ENCODE peak calls at places on chromosomes 3 and 15, in four cellular contexts. A is GM12878, C is IMR-90, B is K562. Z is an unnamed sample.

GRCh38 chr15:52440414-52440813 is 88.3 kb downstream of the MYO5A start:
- DNase-seq in C (peak), A (no peak), B (no peak), Z (no peak)

GRCh38 chr15:29570931-29571727 is 251.1 kb downstream of the TJP1 start:
- DNase-seq in B (no peak), A (no peak), C (no peak), Z (peak)

GRCh38 chr15:52789601-52790165 is 453 bp downstream of the ONECUT1 start:
- DNase-seq in C (peak), A (no peak), B (no peak), Z (no peak)

GRCh38 chr15:23642413-23643044 is 5.1 kb downstream of the MAGEL2 start:
- DNase-seq in C (peak), A (no peak), B (peak), Z (peak)

GRCh38 chr3:152817400-152817799 is 17.5 kb upstream of the P2RY1 start:
- DNase-seq in B (no peak), C (no peak), A (no peak), Z (no peak)

GRCh38 chr3:112111785-112112402 is 21.2 kb downstream of the GCSAM start:
- DNase-seq in B (peak), A (no peak), C (peak), Z (peak)

GRCh38 chr3:60737633-60738399 is 513.4 kb downstream of the FHIT start:
- DNase-seq in C (no peak), B (no peak), A (no peak), Z (no peak)

GRCh38 chr15:57973534-57973933 is 92.0 kb downstream of the ALDH1A2 start:
- DNase-seq in C (no peak), A (no peak), B (no peak), Z (no peak)

GRCh38 chr3:149717391-149718056 is 34.8 kb downstream of the COMMD2 start:
- DNase-seq in B (peak), C (peak), A (no peak), Z (peak)

GRCh38 chr3:158791259-158791920 is 10.5 kb upstream of the MFSD1 start:
- DNase-seq in A (no peak), C (peak), B (peak), Z (peak)

GRCh38 chr3:128276577-128277183 is 123.4 kb downstream of the EEFSEC start:
- DNase-seq in A (no peak), C (no peak), B (no peak), Z (no peak)

GRCh38 chr15:73387507-73388255 is 18.9 kb upstream of the HCN4 start:
- DNase-seq in A (no peak), B (no peak), C (peak), Z (no peak)

GRCh38 chr3:64084640-64085039 is 61.3 kb upstream of the PSMD6 start:
- DNase-seq in C (peak), B (no peak), A (no peak), Z (no peak)

GRCh38 chr3:150107429-150108175 is 136.9 kb upstream of the PFN2 start:
- DNase-seq in A (no peak), B (no peak), C (no peak), Z (no peak)

GRCh38 chr15:101081900-101082299 is 162.7 kb downstream of the LRRK1 start:
- DNase-seq in C (no peak), B (no peak), A (no peak), Z (no peak)

GRCh38 chr3:118128886-118129285 is 905.8 kb downstream of the IGSF11 start:
- DNase-seq in C (peak), B (no peak), A (no peak), Z (no peak)

GRCh38 chr15:55846108-55846707 is 103.3 kb upstream of the PRTG start:
- DNase-seq in A (peak), C (peak), B (peak), Z (peak)

GRCh38 chr15:55774113-55774970 is 31.4 kb upstream of the PRTG start:
- DNase-seq in C (peak), A (no peak), B (peak), Z (peak)

GRCh38 chr3:72044231-72044935 is 259.4 kb upstream of the PROK2 start:
- DNase-seq in A (no peak), B (no peak), C (no peak), Z (no peak)

GRCh38 chr3:11908981-11909698 is 62.5 kb upstream of the TAMM41 start:
- DNase-seq in A (no peak), B (no peak), C (no peak), Z (no peak)

GRCh38 chr3:127786358-127787070 is 35.8 kb downstream of the MGLL start:
- DNase-seq in C (peak), B (no peak), A (no peak), Z (no peak)

GRCh38 chr15:39508536-39508935 is 72.3 kb upstream of the THBS1 start:
- DNase-seq in C (no peak), B (no peak), A (no peak), Z (no peak)

DNA sequence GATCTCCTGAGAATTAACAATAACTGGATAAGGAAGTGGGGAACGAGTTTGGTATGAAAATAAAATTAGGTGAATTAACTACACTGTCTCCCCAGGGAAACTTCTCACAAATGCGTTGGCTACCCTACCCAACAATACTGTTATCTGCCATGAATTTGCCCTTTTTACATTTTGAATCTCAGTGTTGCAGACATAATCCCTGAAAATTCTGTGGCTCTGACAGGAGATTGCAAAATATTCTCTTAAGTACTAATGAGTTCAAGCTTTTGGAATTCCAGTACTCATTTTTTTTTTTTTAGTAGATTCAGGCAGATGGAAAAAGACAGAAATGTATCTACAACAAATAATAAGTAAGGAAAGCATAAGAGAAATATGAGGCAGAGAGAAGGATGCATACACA is 332.6 kb downstream of the LSAMP start:
- DNase-seq in B (no peak), C (peak), A (no peak), Z (no peak)
- TF ChIP-seq FOS in B (no peak), C (no peak), A (no peak), Z (no peak)

DNA sequence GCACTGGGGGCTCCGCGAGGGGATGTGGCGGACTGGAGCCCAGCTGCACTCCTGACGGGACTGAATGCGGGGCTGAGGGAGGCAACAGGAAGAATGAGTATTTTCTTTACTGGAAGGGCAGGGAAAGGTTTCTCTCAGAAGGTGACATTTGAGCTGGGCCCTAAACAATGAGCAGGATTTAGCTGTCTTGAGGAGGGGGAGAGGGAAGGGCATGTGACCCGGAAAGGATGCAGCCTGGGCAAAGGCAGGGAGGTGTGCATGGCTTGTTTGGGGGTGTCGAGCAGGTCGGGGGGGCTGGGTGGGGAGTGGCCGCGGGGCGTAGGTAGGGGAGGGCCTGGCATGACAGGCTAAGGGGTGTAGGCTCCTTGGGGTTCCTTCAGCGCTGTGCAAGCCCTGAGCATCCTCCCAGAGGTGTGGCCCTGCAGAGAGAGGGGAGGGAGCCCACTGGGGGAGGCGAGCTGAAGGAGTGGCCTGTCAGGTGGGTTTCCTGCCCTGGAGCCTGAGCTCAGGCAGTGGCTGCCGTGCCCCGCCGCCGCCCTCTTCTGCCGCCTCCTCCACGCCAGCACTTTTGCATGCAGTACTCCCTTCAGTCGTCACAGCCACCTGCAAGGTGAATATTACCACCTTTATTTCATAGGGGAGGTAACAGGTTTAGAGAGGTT is 17.2 kb upstream of the ANKDD1A start:
- DNase-seq in C (no peak), A (peak), B (no peak), Z (no peak)
- H2AFZ ChIP-seq in C (peak), A (peak), B (peak), Z (peak)

GRCh38 chr3:132624790-132625189 is 27.7 kb downstream of the ACKR4 start:
- DNase-seq in A (no peak), B (no peak), C (no peak), Z (no peak)
- TF ChIP-seq FOS in A (no peak), B (no peak), C (no peak), Z (no peak)

DNA sequence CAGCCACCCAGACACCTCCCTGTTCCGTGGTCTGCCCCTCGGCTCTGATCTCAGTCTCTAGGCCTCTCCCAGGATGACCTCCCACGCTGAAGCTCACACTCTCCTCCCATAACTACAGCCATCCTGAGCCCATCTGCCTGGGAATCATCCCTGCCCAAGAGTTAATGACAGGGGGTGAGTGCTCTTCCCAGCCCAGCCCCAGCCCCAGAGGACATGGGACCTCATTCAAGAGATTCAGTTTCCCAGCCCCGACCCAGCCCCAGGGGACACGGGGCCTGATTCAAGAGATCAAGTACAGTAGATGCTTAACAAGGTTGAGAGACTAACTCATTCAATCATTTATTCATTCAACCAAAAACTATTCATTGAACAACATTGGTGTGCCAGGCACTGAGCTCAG is 272.0 kb downstream of the XXYLT1 start:
- DNase-seq in C (no peak), B (no peak), A (no peak), Z (no peak)
- H2AFZ ChIP-seq in C (no peak), B (no peak), A (no peak), Z (no peak)

GRCh38 chr3:31962801-31963205 is 18.3 kb downstream of the OSBPL10 start:
- DNase-seq in B (no peak), C (peak), A (no peak), Z (peak)
- TF ChIP-seq FOS in B (no peak), C (no peak), A (no peak), Z (peak)

DNA sequence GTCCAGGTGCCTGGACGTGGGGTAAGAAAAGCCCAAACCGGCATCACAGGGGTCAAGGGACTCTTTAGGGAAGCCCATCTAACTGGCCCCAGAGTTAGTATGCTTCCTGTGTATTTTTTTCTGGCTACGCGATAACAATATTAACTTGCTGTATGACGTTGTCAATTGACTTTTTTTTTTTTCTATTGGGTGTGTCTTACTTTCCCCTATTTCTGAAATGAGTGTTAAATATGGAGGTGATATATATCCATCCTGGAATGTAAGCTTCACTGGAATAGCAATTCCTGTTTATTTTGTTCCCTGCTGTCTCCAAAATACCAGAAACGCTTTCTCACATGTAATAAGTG is 598 bp upstream of the GMNC start:
- DNase-seq in A (no peak), C (no peak), B (no peak), Z (no peak)
- H2AFZ ChIP-seq in A (no peak), C (peak), B (no peak), Z (peak)

DNA sequence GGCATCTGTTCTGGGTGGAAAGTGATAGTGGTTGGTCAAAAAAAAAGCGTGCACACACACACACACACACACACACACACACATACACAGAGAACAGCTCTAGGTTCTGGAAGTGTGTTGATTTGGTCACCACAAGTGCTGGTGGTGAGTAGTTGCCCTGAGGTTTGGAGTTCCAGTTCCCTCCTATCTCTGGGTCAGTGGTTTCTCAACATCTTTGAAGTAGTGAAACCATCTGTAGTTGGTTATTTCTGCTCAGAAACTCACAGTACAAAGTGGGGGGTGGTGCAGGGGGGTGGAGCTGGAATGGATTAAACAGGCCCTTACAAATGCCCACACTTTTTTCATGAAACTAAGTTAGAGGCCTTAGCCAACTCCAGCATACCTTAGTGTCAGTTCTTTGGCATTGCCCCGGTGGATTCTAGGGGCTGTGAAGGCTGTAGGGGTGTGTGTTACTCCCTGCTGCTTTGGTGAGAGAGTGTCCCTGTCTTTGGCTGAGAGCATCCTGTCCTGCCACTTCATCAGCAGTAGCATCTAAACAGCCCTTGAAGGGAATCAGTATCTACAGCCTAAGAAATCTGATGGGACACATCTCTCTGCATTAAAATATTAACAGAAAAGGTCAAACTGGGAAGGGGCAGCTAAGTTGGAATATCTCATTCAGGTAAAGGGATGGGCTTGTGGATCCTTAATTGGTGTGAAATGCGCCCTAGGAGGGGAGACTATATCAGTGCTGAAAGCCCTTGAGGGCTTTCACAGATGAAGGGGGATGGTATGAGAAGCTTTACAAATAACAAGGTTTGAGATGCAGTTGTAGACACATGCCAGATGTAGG is 20.6 kb downstream of the SMAD3 start:
- DNase-seq in C (peak), B (peak), A (peak), Z (no peak)
- TF ChIP-seq FOS in C (no peak), B (no peak), A (no peak), Z (no peak)

DNA sequence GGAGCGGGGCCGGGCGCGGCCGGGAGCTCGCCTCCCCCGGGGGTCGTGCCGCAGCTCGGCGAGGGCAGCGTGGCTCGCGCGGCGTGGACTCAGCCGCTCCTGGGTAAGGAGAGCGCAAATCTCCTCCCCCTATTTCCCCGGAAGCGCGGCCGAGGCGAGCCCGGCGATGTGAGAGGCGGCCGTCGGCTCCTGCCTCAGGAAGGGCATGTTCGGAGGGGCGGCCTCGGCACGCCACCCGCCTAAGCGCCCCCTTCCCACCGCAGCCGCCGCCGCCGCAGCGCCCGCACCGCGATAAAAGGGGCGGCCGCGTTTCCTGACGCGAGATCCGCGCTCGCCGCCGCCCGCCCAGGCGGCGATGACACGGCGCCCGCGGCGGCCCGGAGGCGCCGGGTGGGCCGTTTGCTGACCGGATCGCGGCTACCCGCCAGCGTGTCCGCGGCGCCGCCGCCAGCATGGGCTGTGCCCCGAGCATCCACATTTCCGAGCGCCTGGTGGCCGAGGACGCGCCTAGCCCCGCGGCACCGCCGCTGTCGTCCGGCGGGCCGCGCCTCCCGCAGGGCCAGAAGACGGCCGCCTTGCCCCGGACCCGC is at the start of gene PDE8A:
- DNase-seq in C (peak), A (no peak), B (peak), Z (peak)
- H2AFZ ChIP-seq in C (peak), A (peak), B (peak), Z (peak)

Z was measured in endothelial cell of umbilical vein.